ENCODE peak calls at places on chromosome 7, in four cellular contexts. E is GM12878, U is K562, T is HepG2. O is an unnamed sample.

GRCh38 chr7:125567686-125568085 is 638.1 kb upstream of the POT1 start:
- DNase-seq in E (no peak), T (no peak), U (no peak), O (no peak)

GRCh38 chr7:131934452-131934851 is 378.0 kb upstream of the PODXL start:
- DNase-seq in T (no peak), U (no peak), E (no peak), O (no peak)

GRCh38 chr7:130180571-130180971 is 24.6 kb downstream of the TMEM209 start:
- DNase-seq in T (no peak), E (no peak), U (no peak), O (no peak)

GRCh38 chr7:50717186-50717585 is 65.5 kb downstream of the GRB10 start:
- DNase-seq in T (no peak), U (no peak), E (no peak), O (no peak)

GRCh38 chr7:70383369-70383768 is 748.6 kb upstream of the GALNT17 start:
- DNase-seq in T (no peak), E (no peak), U (no peak), O (no peak)

GRCh38 chr7:2440608-2441245 is 35.5 kb downstream of the GRIFIN start:
- DNase-seq in U (no peak), E (no peak), T (peak; percentile 23), O (no peak)

GRCh38 chr7:157459966-157460365 is 123.2 kb downstream of the DNAJB6 start:
- DNase-seq in T (no peak), U (no peak), E (no peak), O (no peak)

GRCh38 chr7:76220185-76221057 is 18.7 kb downstream of the SRRM3 start:
- DNase-seq in U (no peak), E (no peak), T (peak; percentile 49), O (peak; percentile 84)

GRCh38 chr7:81803267-81803666 is 33.4 kb upstream of the HGF start:
- DNase-seq in U (no peak), E (no peak), T (no peak), O (no peak)
- TF ChIP-seq ETV6 in U (no peak), E (no peak), T (no peak), O (no peak)

GRCh38 chr7:41508755-41509154 is 194.1 kb downstream of the INHBA start:
- DNase-seq in T (no peak), U (no peak), E (no peak), O (no peak)
- TF ChIP-seq ETV6 in T (no peak), U (no peak), E (no peak), O (no peak)

GRCh38 chr7:67484244-67484751 is 487.7 kb downstream of the TYW1 start:
- DNase-seq in E (no peak), T (peak; percentile 63), U (peak; percentile 73), O (peak; percentile 80)
- TF ChIP-seq ETV6 in E (no peak), T (no peak), U (no peak), O (no peak)

GRCh38 chr7:26084418-26084817 is 67.6 kb upstream of the NFE2L3 start:
- DNase-seq in T (no peak), U (no peak), E (no peak), O (no peak)

GRCh38 chr7:26085771-26086170 is 66.2 kb upstream of the NFE2L3 start:
- DNase-seq in U (no peak), E (no peak), T (no peak), O (no peak)

GRCh38 chr7:26083113-26083512 is 68.9 kb upstream of the NFE2L3 start:
- DNase-seq in T (no peak), E (no peak), U (no peak), O (no peak)

GRCh38 chr7:26090927-26091519 is 61.0 kb upstream of the NFE2L3 start:
- DNase-seq in T (peak; percentile 54), E (peak; percentile 30), U (peak; percentile 28), O (no peak)

DNA sequence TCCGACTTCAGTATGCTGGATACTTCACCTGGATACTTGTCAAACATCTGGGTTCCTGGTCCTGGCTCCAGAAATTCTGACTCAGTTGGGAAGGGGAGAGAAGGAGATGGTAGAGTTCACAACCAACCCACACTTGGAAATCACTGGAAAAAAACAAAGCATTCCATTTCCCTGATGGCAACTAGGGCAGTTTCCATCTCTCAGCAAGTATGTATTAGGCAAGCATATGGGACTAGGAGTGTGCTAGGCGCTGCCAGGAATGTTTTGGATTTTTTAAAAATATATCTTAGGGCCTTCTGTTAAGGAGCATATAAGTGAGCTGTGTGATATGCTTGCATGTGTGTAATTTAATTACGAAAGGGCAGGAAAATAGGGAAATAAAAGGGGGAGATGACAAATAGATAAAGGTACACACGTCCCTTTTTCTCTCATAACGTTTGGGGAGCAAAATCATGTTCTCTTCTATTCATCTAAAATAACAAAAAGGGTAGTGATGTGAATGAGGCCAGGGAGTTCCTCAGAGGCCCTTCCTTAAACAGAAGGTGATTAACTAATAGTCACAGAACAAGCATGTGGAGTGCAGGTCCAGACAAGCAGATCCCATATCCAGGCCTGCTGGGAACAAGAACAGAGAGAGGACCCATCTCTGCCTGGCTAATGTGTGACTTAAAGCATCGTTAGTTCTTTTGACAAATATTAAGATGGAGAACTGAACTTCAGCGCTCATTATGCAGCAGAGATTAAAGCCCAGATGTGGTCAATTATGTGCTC is 64.5 kb upstream of the NFE2L3 start:
- DNase-seq in E (no peak), T (no peak), U (no peak), O (no peak)
- TF ChIP-seq ETV6 in E (no peak), T (no peak), U (no peak), O (no peak)

GRCh38 chr7:137992042-137992737 is 9.7 kb downstream of the CREB3L2 start:
- DNase-seq in T (peak; percentile 98), U (peak; percentile 74), E (no peak), O (no peak)
- TF ChIP-seq ETV6 in T (no peak), U (no peak), E (no peak), O (no peak)

GRCh38 chr7:102080371-102081243 is 206.1 kb upstream of the SH2B2 start:
- DNase-seq in U (peak; percentile 79), E (no peak), T (no peak), O (peak; percentile 5)
- TF ChIP-seq ETV6 in U (no peak), E (no peak), T (no peak), O (no peak)

GRCh38 chr7:44281811-44282600 is 43.4 kb downstream of the CAMK2B start:
- DNase-seq in T (no peak), U (no peak), E (no peak), O (peak; percentile 6)
- TF ChIP-seq ETV6 in T (no peak), U (no peak), E (no peak), O (no peak)

DNA sequence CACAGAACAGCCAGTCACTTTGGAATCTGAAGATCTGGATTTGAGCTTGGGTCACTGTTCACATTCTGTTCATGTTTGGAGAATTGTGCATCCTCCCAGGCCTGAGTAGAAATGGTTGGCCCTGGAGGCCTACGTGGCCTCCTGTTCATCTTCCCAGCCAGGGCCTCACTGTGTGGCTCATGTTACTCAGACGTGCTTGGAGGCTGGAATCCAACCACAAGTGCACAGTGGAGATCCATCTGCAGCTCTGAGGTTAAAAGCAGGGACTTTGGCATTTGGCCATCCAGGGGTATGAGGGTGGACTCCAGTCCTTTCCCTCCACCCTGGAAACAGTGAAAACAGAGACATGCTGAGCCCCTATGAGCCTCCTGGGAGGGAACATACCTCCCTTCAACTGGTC is 709.0 kb upstream of the IGFBP3 start:
- DNase-seq in U (no peak), T (no peak), E (no peak), O (no peak)
- TF ChIP-seq ETV6 in U (no peak), T (no peak), E (no peak), O (no peak)

GRCh38 chr7:83427929-83428328 is 221.0 kb downstream of the SEMA3E start:
- DNase-seq in U (no peak), E (no peak), T (no peak), O (no peak)
- TF ChIP-seq ETV6 in U (no peak), E (no peak), T (no peak), O (no peak)

GRCh38 chr7:92646966-92647625 is 56.9 kb upstream of the FAM133B start:
- DNase-seq in T (no peak), U (no peak), E (no peak), O (no peak)

GRCh38 chr7:92645531-92646061 is 55.4 kb upstream of the FAM133B start:
- DNase-seq in E (no peak), T (peak; percentile 7), U (no peak), O (no peak)

GRCh38 chr7:92645114-92645497 is 54.9 kb upstream of the FAM133B start:
- DNase-seq in T (no peak), U (no peak), E (no peak), O (no peak)

GRCh38 chr7:92643821-92644220 is 53.6 kb upstream of the FAM133B start:
- DNase-seq in T (no peak), U (no peak), E (no peak), O (no peak)

DNA sequence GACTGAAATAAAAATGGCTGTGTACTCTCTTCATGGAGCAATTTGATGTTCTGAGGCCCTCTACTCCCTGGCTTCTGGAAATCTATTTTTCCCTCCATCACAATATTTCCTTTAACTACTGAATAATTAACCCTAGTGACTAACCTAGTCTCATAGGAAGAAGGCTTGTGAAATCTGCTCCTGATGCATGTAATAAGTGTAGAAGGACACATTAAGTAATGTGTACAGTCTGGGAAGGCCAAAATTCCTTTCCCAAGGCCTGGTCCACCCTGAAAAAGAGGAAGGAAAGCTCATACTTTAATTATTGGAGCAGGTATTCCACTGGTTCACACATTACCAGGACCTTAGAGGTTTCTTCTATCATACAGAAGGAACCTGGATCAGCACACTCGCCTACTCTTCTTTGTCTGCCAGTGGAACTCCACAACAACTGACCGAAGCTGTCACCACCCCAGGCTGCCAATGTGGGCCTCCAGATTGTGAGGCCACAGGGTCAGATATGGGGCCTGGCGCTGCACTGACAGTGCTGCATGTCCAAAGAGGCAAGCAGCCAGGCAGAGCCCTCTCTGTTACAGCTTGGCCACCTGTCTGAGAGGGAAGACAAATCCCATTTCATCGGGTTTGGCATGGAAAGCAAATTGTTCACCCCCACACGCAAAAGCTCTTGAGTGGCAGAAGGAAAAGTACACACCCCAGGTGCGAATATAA is 54.4 kb upstream of the FAM133B start:
- DNase-seq in T (no peak), U (no peak), E (no peak), O (no peak)
- TF ChIP-seq ETV6 in T (no peak), U (no peak), E (no peak), O (no peak)

O was measured in WTC11.